ENCODE peak calls at places on chromosomes 11 and 22, in ten cellular contexts. One of them, this sample, is unnamed.

GRCh38 chr11:17405232-17406005 is 17.0 kb upstream of the KCNJ11 start:
- DNase-seq in immature natural killer cell: no peak
- DNase-seq in H54: peak; percentile 62
- DNase-seq in hypothalamus: peak; percentile 74
- DNase-seq in COR-L47: peak; percentile 69
- DNase-seq in activated CD4-positive, alpha-beta T cell treated with anti-CD3 and anti-CD28 coated beads, Interleukin-2, amount 50 U/mL, for 1 hour: no peak
- DNase-seq in AG04450: no peak
- DNase-seq in stimulated activated CD8-positive, alpha-beta memory T cell treated with anti-CD3 and anti-CD28 coated beads, Interleukin-4, amount 100 ng/mL, for 4 hours: no peak
- DNase-seq in mesendoderm: peak; percentile 58
- DNase-seq in GM23248: peak; percentile 69
- DNase-seq in this sample: no peak

GRCh38 chr11:64826578-64827450 is 16.5 kb upstream of the MEN1 start:
- DNase-seq in activated CD4-positive, alpha-beta T cell treated with anti-CD3 and anti-CD28 coated beads, Interleukin-2, amount 50 U/mL, for 1 hour: no peak
- DNase-seq in mesendoderm: no peak
- DNase-seq in COR-L47: no peak
- DNase-seq in H54: no peak
- DNase-seq in stimulated activated CD8-positive, alpha-beta memory T cell treated with anti-CD3 and anti-CD28 coated beads, Interleukin-4, amount 100 ng/mL, for 4 hours: no peak
- DNase-seq in hypothalamus: no peak
- DNase-seq in immature natural killer cell: no peak
- DNase-seq in GM23248: no peak
- DNase-seq in AG04450: no peak
- DNase-seq in this sample: no peak

GRCh38 chr22:41285441-41285819 is 557 bp downstream of the RANGAP1 start:
- DNase-seq in stimulated activated CD8-positive, alpha-beta memory T cell treated with anti-CD3 and anti-CD28 coated beads, Interleukin-4, amount 100 ng/mL, for 4 hours: peak; percentile 79
- DNase-seq in AG04450: peak; percentile 51
- DNase-seq in H54: peak; percentile 77
- DNase-seq in hypothalamus: peak; percentile 50
- DNase-seq in mesendoderm: peak; percentile 91
- DNase-seq in immature natural killer cell: peak; percentile 78
- DNase-seq in activated CD4-positive, alpha-beta T cell treated with anti-CD3 and anti-CD28 coated beads, Interleukin-2, amount 50 U/mL, for 1 hour: peak; percentile 82
- DNase-seq in GM23248: peak; percentile 98
- DNase-seq in COR-L47: peak; percentile 63
- DNase-seq in this sample: no peak

GRCh38 chr22:42188808-42189447 is 58.3 kb upstream of the CYP2D6 start:
- DNase-seq in hypothalamus: no peak
- DNase-seq in GM23248: peak; percentile 60
- DNase-seq in immature natural killer cell: no peak
- DNase-seq in activated CD4-positive, alpha-beta T cell treated with anti-CD3 and anti-CD28 coated beads, Interleukin-2, amount 50 U/mL, for 1 hour: no peak
- DNase-seq in AG04450: no peak
- DNase-seq in COR-L47: no peak
- DNase-seq in stimulated activated CD8-positive, alpha-beta memory T cell treated with anti-CD3 and anti-CD28 coated beads, Interleukin-4, amount 100 ng/mL, for 4 hours: no peak
- DNase-seq in H54: peak; percentile 26
- DNase-seq in mesendoderm: peak; percentile 80
- DNase-seq in this sample: no peak

GRCh38 chr11:41377709-41378394 is 81.6 kb downstream of the LRRC4C start:
- DNase-seq in hypothalamus: no peak
- DNase-seq in stimulated activated CD8-positive, alpha-beta memory T cell treated with anti-CD3 and anti-CD28 coated beads, Interleukin-4, amount 100 ng/mL, for 4 hours: no peak
- DNase-seq in AG04450: no peak
- DNase-seq in mesendoderm: no peak
- DNase-seq in H54: no peak
- DNase-seq in GM23248: no peak
- DNase-seq in COR-L47: no peak
- DNase-seq in activated CD4-positive, alpha-beta T cell treated with anti-CD3 and anti-CD28 coated beads, Interleukin-2, amount 50 U/mL, for 1 hour: no peak
- DNase-seq in immature natural killer cell: no peak
- DNase-seq in this sample: no peak

GRCh38 chr11:74949748-74950127 is 672 bp downstream of the SPCS2 start:
- DNase-seq in H54: no peak
- DNase-seq in hypothalamus: no peak
- DNase-seq in GM23248: peak; percentile 60
- DNase-seq in stimulated activated CD8-positive, alpha-beta memory T cell treated with anti-CD3 and anti-CD28 coated beads, Interleukin-4, amount 100 ng/mL, for 4 hours: no peak
- DNase-seq in activated CD4-positive, alpha-beta T cell treated with anti-CD3 and anti-CD28 coated beads, Interleukin-2, amount 50 U/mL, for 1 hour: no peak
- DNase-seq in AG04450: no peak
- DNase-seq in immature natural killer cell: no peak
- DNase-seq in mesendoderm: peak; percentile 9
- DNase-seq in COR-L47: no peak
- DNase-seq in this sample: no peak

GRCh38 chr11:14418801-14419417 is 59.9 kb upstream of the RRAS2 start:
- DNase-seq in H54: no peak
- DNase-seq in AG04450: no peak
- DNase-seq in COR-L47: no peak
- DNase-seq in mesendoderm: peak; percentile 85
- DNase-seq in GM23248: peak; percentile 17
- DNase-seq in hypothalamus: no peak
- DNase-seq in activated CD4-positive, alpha-beta T cell treated with anti-CD3 and anti-CD28 coated beads, Interleukin-2, amount 50 U/mL, for 1 hour: no peak
- DNase-seq in immature natural killer cell: no peak
- DNase-seq in stimulated activated CD8-positive, alpha-beta memory T cell treated with anti-CD3 and anti-CD28 coated beads, Interleukin-4, amount 100 ng/mL, for 4 hours: no peak
- DNase-seq in this sample: no peak

GRCh38 chr22:46737976-46738641 is at the start of gene CERK:
- DNase-seq in hypothalamus: peak; percentile 78
- DNase-seq in mesendoderm: peak; percentile 69
- DNase-seq in H54: peak; percentile 42
- DNase-seq in immature natural killer cell: peak; percentile 67
- DNase-seq in COR-L47: peak; percentile 50
- DNase-seq in GM23248: peak; percentile 72
- DNase-seq in stimulated activated CD8-positive, alpha-beta memory T cell treated with anti-CD3 and anti-CD28 coated beads, Interleukin-4, amount 100 ng/mL, for 4 hours: peak; percentile 52
- DNase-seq in activated CD4-positive, alpha-beta T cell treated with anti-CD3 and anti-CD28 coated beads, Interleukin-2, amount 50 U/mL, for 1 hour: peak; percentile 75
- DNase-seq in AG04450: no peak
- DNase-seq in this sample: no peak

GRCh38 chr22:37675930-37676571 is 615 bp downstream of the LGALS1 start:
- DNase-seq in COR-L47: no peak
- DNase-seq in AG04450: no peak
- DNase-seq in H54: no peak
- DNase-seq in GM23248: peak; percentile 68
- DNase-seq in activated CD4-positive, alpha-beta T cell treated with anti-CD3 and anti-CD28 coated beads, Interleukin-2, amount 50 U/mL, for 1 hour: no peak
- DNase-seq in hypothalamus: peak; percentile 49
- DNase-seq in mesendoderm: no peak
- DNase-seq in stimulated activated CD8-positive, alpha-beta memory T cell treated with anti-CD3 and anti-CD28 coated beads, Interleukin-4, amount 100 ng/mL, for 4 hours: peak; percentile 29
- DNase-seq in immature natural killer cell: peak; percentile 29
- DNase-seq in this sample: no peak

GRCh38 chr22:20316217-20316843 is 3.5 kb downstream of the DGCR6L start:
- DNase-seq in mesendoderm: no peak
- DNase-seq in COR-L47: no peak
- DNase-seq in GM23248: no peak
- DNase-seq in activated CD4-positive, alpha-beta T cell treated with anti-CD3 and anti-CD28 coated beads, Interleukin-2, amount 50 U/mL, for 1 hour: no peak
- DNase-seq in H54: no peak
- DNase-seq in AG04450: no peak
- DNase-seq in hypothalamus: no peak
- DNase-seq in stimulated activated CD8-positive, alpha-beta memory T cell treated with anti-CD3 and anti-CD28 coated beads, Interleukin-4, amount 100 ng/mL, for 4 hours: no peak
- DNase-seq in immature natural killer cell: no peak
- DNase-seq in this sample: no peak

GRCh38 chr11:35285471-35285870 is 133.9 kb downstream of the SLC1A2 start:
- DNase-seq in GM23248: no peak
- DNase-seq in mesendoderm: no peak
- DNase-seq in COR-L47: no peak
- DNase-seq in stimulated activated CD8-positive, alpha-beta memory T cell treated with anti-CD3 and anti-CD28 coated beads, Interleukin-4, amount 100 ng/mL, for 4 hours: no peak
- DNase-seq in AG04450: no peak
- DNase-seq in activated CD4-positive, alpha-beta T cell treated with anti-CD3 and anti-CD28 coated beads, Interleukin-2, amount 50 U/mL, for 1 hour: no peak
- DNase-seq in hypothalamus: no peak
- DNase-seq in H54: no peak
- DNase-seq in immature natural killer cell: no peak
- DNase-seq in this sample: no peak

GRCh38 chr11:88489030-88489429 is 151.5 kb upstream of the CTSC start:
- DNase-seq in immature natural killer cell: no peak
- DNase-seq in stimulated activated CD8-positive, alpha-beta memory T cell treated with anti-CD3 and anti-CD28 coated beads, Interleukin-4, amount 100 ng/mL, for 4 hours: no peak
- DNase-seq in AG04450: no peak
- DNase-seq in hypothalamus: no peak
- DNase-seq in GM23248: no peak
- DNase-seq in COR-L47: no peak
- DNase-seq in activated CD4-positive, alpha-beta T cell treated with anti-CD3 and anti-CD28 coated beads, Interleukin-2, amount 50 U/mL, for 1 hour: no peak
- DNase-seq in H54: no peak
- DNase-seq in mesendoderm: no peak
- DNase-seq in this sample: no peak

GRCh38 chr11:12777208-12777874 is 103.1 kb downstream of the TEAD1 start:
- DNase-seq in H54: no peak
- DNase-seq in activated CD4-positive, alpha-beta T cell treated with anti-CD3 and anti-CD28 coated beads, Interleukin-2, amount 50 U/mL, for 1 hour: no peak
- DNase-seq in COR-L47: no peak
- DNase-seq in immature natural killer cell: no peak
- DNase-seq in AG04450: peak; percentile 30
- DNase-seq in mesendoderm: no peak
- DNase-seq in GM23248: peak; percentile 47
- DNase-seq in hypothalamus: no peak
- DNase-seq in stimulated activated CD8-positive, alpha-beta memory T cell treated with anti-CD3 and anti-CD28 coated beads, Interleukin-4, amount 100 ng/mL, for 4 hours: no peak
- DNase-seq in this sample: no peak

GRCh38 chr11:18650859-18651557 is 16.9 kb upstream of the SPTY2D1 start:
- DNase-seq in GM23248: peak; percentile 66
- DNase-seq in activated CD4-positive, alpha-beta T cell treated with anti-CD3 and anti-CD28 coated beads, Interleukin-2, amount 50 U/mL, for 1 hour: peak; percentile 16
- DNase-seq in hypothalamus: no peak
- DNase-seq in COR-L47: peak; percentile 20
- DNase-seq in H54: peak; percentile 26
- DNase-seq in AG04450: peak; percentile 42
- DNase-seq in mesendoderm: peak; percentile 90
- DNase-seq in stimulated activated CD8-positive, alpha-beta memory T cell treated with anti-CD3 and anti-CD28 coated beads, Interleukin-4, amount 100 ng/mL, for 4 hours: no peak
- DNase-seq in immature natural killer cell: peak; percentile 48
- DNase-seq in this sample: no peak

GRCh38 chr11:45024357-45024756 is 73.7 kb upstream of the TP53I11 start:
- DNase-seq in GM23248: no peak
- DNase-seq in activated CD4-positive, alpha-beta T cell treated with anti-CD3 and anti-CD28 coated beads, Interleukin-2, amount 50 U/mL, for 1 hour: no peak
- DNase-seq in mesendoderm: no peak
- DNase-seq in hypothalamus: no peak
- DNase-seq in immature natural killer cell: no peak
- DNase-seq in AG04450: no peak
- DNase-seq in H54: no peak
- DNase-seq in stimulated activated CD8-positive, alpha-beta memory T cell treated with anti-CD3 and anti-CD28 coated beads, Interleukin-4, amount 100 ng/mL, for 4 hours: no peak
- DNase-seq in COR-L47: no peak
- DNase-seq in this sample: no peak

GRCh38 chr11:104151404-104152204 is 12.3 kb downstream of the PDGFD start:
- DNase-seq in hypothalamus: no peak
- DNase-seq in AG04450: no peak
- DNase-seq in GM23248: peak; percentile 37
- DNase-seq in mesendoderm: no peak
- DNase-seq in COR-L47: no peak
- DNase-seq in immature natural killer cell: no peak
- DNase-seq in H54: no peak
- DNase-seq in stimulated activated CD8-positive, alpha-beta memory T cell treated with anti-CD3 and anti-CD28 coated beads, Interleukin-4, amount 100 ng/mL, for 4 hours: no peak
- DNase-seq in activated CD4-positive, alpha-beta T cell treated with anti-CD3 and anti-CD28 coated beads, Interleukin-2, amount 50 U/mL, for 1 hour: no peak
- DNase-seq in this sample: no peak

GRCh38 chr11:70725272-70725671 is 326.9 kb downstream of the CTTN start:
- DNase-seq in GM23248: no peak
- DNase-seq in COR-L47: no peak
- DNase-seq in hypothalamus: no peak
- DNase-seq in stimulated activated CD8-positive, alpha-beta memory T cell treated with anti-CD3 and anti-CD28 coated beads, Interleukin-4, amount 100 ng/mL, for 4 hours: no peak
- DNase-seq in AG04450: no peak
- DNase-seq in H54: no peak
- DNase-seq in activated CD4-positive, alpha-beta T cell treated with anti-CD3 and anti-CD28 coated beads, Interleukin-2, amount 50 U/mL, for 1 hour: no peak
- DNase-seq in mesendoderm: no peak
- DNase-seq in immature natural killer cell: no peak
- DNase-seq in this sample: no peak

GRCh38 chr11:77558380-77558779 is 31.4 kb upstream of the AQP11 start:
- DNase-seq in stimulated activated CD8-positive, alpha-beta memory T cell treated with anti-CD3 and anti-CD28 coated beads, Interleukin-4, amount 100 ng/mL, for 4 hours: no peak
- DNase-seq in AG04450: no peak
- DNase-seq in GM23248: no peak
- DNase-seq in hypothalamus: no peak
- DNase-seq in activated CD4-positive, alpha-beta T cell treated with anti-CD3 and anti-CD28 coated beads, Interleukin-2, amount 50 U/mL, for 1 hour: no peak
- DNase-seq in COR-L47: no peak
- DNase-seq in mesendoderm: peak; percentile 76
- DNase-seq in immature natural killer cell: no peak
- DNase-seq in H54: no peak
- DNase-seq in this sample: no peak

GRCh38 chr11:293852-294661 is 5.1 kb downstream of the PGGHG start:
- DNase-seq in stimulated activated CD8-positive, alpha-beta memory T cell treated with anti-CD3 and anti-CD28 coated beads, Interleukin-4, amount 100 ng/mL, for 4 hours: no peak
- DNase-seq in hypothalamus: no peak
- DNase-seq in H54: no peak
- DNase-seq in mesendoderm: no peak
- DNase-seq in GM23248: no peak
- DNase-seq in activated CD4-positive, alpha-beta T cell treated with anti-CD3 and anti-CD28 coated beads, Interleukin-2, amount 50 U/mL, for 1 hour: no peak
- DNase-seq in immature natural killer cell: no peak
- DNase-seq in COR-L47: no peak
- DNase-seq in AG04450: no peak
- DNase-seq in this sample: no peak

This sample was measured in cortex of kidney.